ENCODE peak calls at places on chromosomes 2 and 18, in eight cellular contexts. One of them, this sample, is unnamed.

GRCh38 chr2:231360401-231360800 is 35.1 kb upstream of the B3GNT7 start:
- DNase-seq in endothelial cell: no peak
- DNase-seq in nephron progenitor cell: no peak
- DNase-seq in astrocyte of the spinal cord: no peak
- DNase-seq in body of pancreas: no peak
- DNase-seq in heart left ventricle: no peak
- DNase-seq in endodermal cell: peak
- DNase-seq in HFFc6: no peak
- DNase-seq in this sample: no peak

GRCh38 chr2:105387225-105387624 is 11.6 kb downstream of the FHL2 start:
- DNase-seq in endodermal cell: no peak
- DNase-seq in heart left ventricle: no peak
- DNase-seq in HFFc6: no peak
- DNase-seq in endothelial cell: no peak
- DNase-seq in nephron progenitor cell: no peak
- DNase-seq in astrocyte of the spinal cord: no peak
- DNase-seq in body of pancreas: no peak
- DNase-seq in this sample: no peak

GRCh38 chr18:75293591-75293990 is 83.0 kb downstream of the TSHZ1 start:
- DNase-seq in heart left ventricle: no peak
- DNase-seq in nephron progenitor cell: no peak
- DNase-seq in body of pancreas: no peak
- DNase-seq in astrocyte of the spinal cord: peak
- DNase-seq in HFFc6: no peak
- DNase-seq in endodermal cell: no peak
- DNase-seq in endothelial cell: no peak
- DNase-seq in this sample: no peak

GRCh38 chr2:168501456-168502065 is 45.5 kb downstream of the CERS6 start:
- DNase-seq in astrocyte of the spinal cord: no peak
- DNase-seq in HFFc6: no peak
- DNase-seq in endodermal cell: no peak
- DNase-seq in endothelial cell: no peak
- DNase-seq in nephron progenitor cell: no peak
- DNase-seq in heart left ventricle: no peak
- DNase-seq in body of pancreas: no peak
- DNase-seq in this sample: no peak

GRCh38 chr18:57353940-57354461 is 1.6 kb downstream of the ST8SIA3 start:
- DNase-seq in body of pancreas: peak
- DNase-seq in heart left ventricle: no peak
- DNase-seq in HFFc6: no peak
- DNase-seq in nephron progenitor cell: peak
- DNase-seq in astrocyte of the spinal cord: peak
- DNase-seq in endodermal cell: peak
- DNase-seq in endothelial cell: peak
- DNase-seq in this sample: peak

GRCh38 chr2:134460583-134460998 is 206.7 kb downstream of the MGAT5 start:
- DNase-seq in body of pancreas: peak
- DNase-seq in HFFc6: peak
- DNase-seq in nephron progenitor cell: peak
- DNase-seq in endothelial cell: peak
- DNase-seq in heart left ventricle: peak
- DNase-seq in astrocyte of the spinal cord: peak
- DNase-seq in endodermal cell: peak
- DNase-seq in this sample: no peak

GRCh38 chr2:38184964-38185603 is 109.1 kb upstream of the CYP1B1 start:
- DNase-seq in astrocyte of the spinal cord: peak
- DNase-seq in HFFc6: no peak
- DNase-seq in nephron progenitor cell: no peak
- DNase-seq in heart left ventricle: no peak
- DNase-seq in endothelial cell: no peak
- DNase-seq in body of pancreas: no peak
- DNase-seq in endodermal cell: no peak
- DNase-seq in this sample: no peak

GRCh38 chr2:51846018-51846417 is 814.1 kb upstream of the NRXN1 start:
- DNase-seq in heart left ventricle: no peak
- DNase-seq in endodermal cell: no peak
- DNase-seq in endothelial cell: no peak
- DNase-seq in body of pancreas: no peak
- DNase-seq in nephron progenitor cell: no peak
- DNase-seq in astrocyte of the spinal cord: no peak
- DNase-seq in HFFc6: no peak
- DNase-seq in this sample: no peak

GRCh38 chr2:199458806-199459285 is 1.1 kb upstream of the SATB2 start:
- DNase-seq in nephron progenitor cell: peak
- DNase-seq in HFFc6: no peak
- DNase-seq in endothelial cell: no peak
- DNase-seq in heart left ventricle: peak
- DNase-seq in endodermal cell: no peak
- DNase-seq in astrocyte of the spinal cord: peak
- DNase-seq in body of pancreas: no peak
- DNase-seq in this sample: peak

GRCh38 chr2:238999290-238999741 is 151.4 kb downstream of the TWIST2 start:
- DNase-seq in heart left ventricle: no peak
- DNase-seq in astrocyte of the spinal cord: no peak
- DNase-seq in nephron progenitor cell: peak
- DNase-seq in body of pancreas: peak
- DNase-seq in endothelial cell: no peak
- DNase-seq in HFFc6: no peak
- DNase-seq in endodermal cell: peak
- DNase-seq in this sample: peak

GRCh38 chr2:228180126-228181097 is 1.1 kb downstream of the SPHKAP start:
- DNase-seq in endodermal cell: peak
- DNase-seq in nephron progenitor cell: peak
- DNase-seq in body of pancreas: no peak
- DNase-seq in heart left ventricle: peak
- DNase-seq in HFFc6: peak
- DNase-seq in endothelial cell: peak
- DNase-seq in astrocyte of the spinal cord: no peak
- DNase-seq in this sample: no peak

GRCh38 chr2:239676716-239677454 is 276.1 kb upstream of the HDAC4 start:
- DNase-seq in endodermal cell: peak
- DNase-seq in HFFc6: no peak
- DNase-seq in body of pancreas: no peak
- DNase-seq in nephron progenitor cell: peak
- DNase-seq in astrocyte of the spinal cord: no peak
- DNase-seq in heart left ventricle: peak
- DNase-seq in endothelial cell: no peak
- DNase-seq in this sample: peak

GRCh38 chr2:205568620-205569019 is 113.7 kb upstream of the NRP2 start:
- DNase-seq in HFFc6: no peak
- DNase-seq in endodermal cell: no peak
- DNase-seq in astrocyte of the spinal cord: no peak
- DNase-seq in body of pancreas: no peak
- DNase-seq in heart left ventricle: no peak
- DNase-seq in nephron progenitor cell: no peak
- DNase-seq in endothelial cell: no peak
- DNase-seq in this sample: no peak

GRCh38 chr2:197615033-197615652 is 60.2 kb downstream of the RFTN2 start:
- DNase-seq in endothelial cell: no peak
- DNase-seq in nephron progenitor cell: no peak
- DNase-seq in endodermal cell: no peak
- DNase-seq in astrocyte of the spinal cord: no peak
- DNase-seq in HFFc6: no peak
- DNase-seq in heart left ventricle: no peak
- DNase-seq in body of pancreas: no peak
- DNase-seq in this sample: no peak
- TF ChIP-seq CTCF in endothelial cell: no peak
- TF ChIP-seq CTCF in nephron progenitor cell: no peak
- TF ChIP-seq CTCF in endodermal cell: peak
- TF ChIP-seq CTCF in astrocyte of the spinal cord: no peak
- TF ChIP-seq CTCF in HFFc6: no peak
- TF ChIP-seq CTCF in heart left ventricle: no peak
- TF ChIP-seq CTCF in body of pancreas: no peak
- TF ChIP-seq CTCF in this sample: no peak

DNA sequence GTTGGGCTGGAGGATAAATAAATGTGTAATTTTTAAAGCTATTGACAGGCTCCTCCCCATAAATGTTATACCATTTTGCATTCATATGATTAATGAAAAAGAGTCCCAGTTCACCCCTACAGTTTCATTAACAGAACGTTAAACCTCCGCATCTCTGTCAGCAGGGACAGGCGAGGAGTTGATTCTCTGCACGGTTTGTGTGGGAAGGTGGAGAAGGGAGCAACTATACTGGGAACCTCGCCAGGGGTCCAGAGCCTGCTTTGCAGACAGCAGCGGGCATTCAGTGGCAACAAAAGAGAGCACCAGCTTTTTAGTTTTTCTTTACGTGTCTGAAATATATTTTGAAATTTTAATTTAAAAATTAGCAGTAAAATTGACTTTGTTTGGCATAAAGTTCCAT is 101.4 kb downstream of the FARSB start:
- DNase-seq in endodermal cell: no peak
- DNase-seq in endothelial cell: no peak
- DNase-seq in astrocyte of the spinal cord: no peak
- DNase-seq in heart left ventricle: no peak
- DNase-seq in HFFc6: no peak
- DNase-seq in body of pancreas: no peak
- DNase-seq in nephron progenitor cell: no peak
- DNase-seq in this sample: no peak
- TF ChIP-seq CTCF in endodermal cell: no peak
- TF ChIP-seq CTCF in endothelial cell: no peak
- TF ChIP-seq CTCF in astrocyte of the spinal cord: no peak
- TF ChIP-seq CTCF in heart left ventricle: no peak
- TF ChIP-seq CTCF in HFFc6: no peak
- TF ChIP-seq CTCF in body of pancreas: no peak
- TF ChIP-seq CTCF in nephron progenitor cell: no peak
- TF ChIP-seq CTCF in this sample: no peak

GRCh38 chr2:149099298-149099697 is 60.8 kb downstream of the LYPD6B start:
- DNase-seq in heart left ventricle: no peak
- DNase-seq in astrocyte of the spinal cord: no peak
- DNase-seq in body of pancreas: no peak
- DNase-seq in endodermal cell: no peak
- DNase-seq in HFFc6: no peak
- DNase-seq in nephron progenitor cell: no peak
- DNase-seq in endothelial cell: no peak
- DNase-seq in this sample: no peak
- TF ChIP-seq CTCF in heart left ventricle: no peak
- TF ChIP-seq CTCF in astrocyte of the spinal cord: no peak
- TF ChIP-seq CTCF in body of pancreas: no peak
- TF ChIP-seq CTCF in endodermal cell: peak
- TF ChIP-seq CTCF in HFFc6: peak
- TF ChIP-seq CTCF in nephron progenitor cell: no peak
- TF ChIP-seq CTCF in endothelial cell: no peak
- TF ChIP-seq CTCF in this sample: no peak

DNA sequence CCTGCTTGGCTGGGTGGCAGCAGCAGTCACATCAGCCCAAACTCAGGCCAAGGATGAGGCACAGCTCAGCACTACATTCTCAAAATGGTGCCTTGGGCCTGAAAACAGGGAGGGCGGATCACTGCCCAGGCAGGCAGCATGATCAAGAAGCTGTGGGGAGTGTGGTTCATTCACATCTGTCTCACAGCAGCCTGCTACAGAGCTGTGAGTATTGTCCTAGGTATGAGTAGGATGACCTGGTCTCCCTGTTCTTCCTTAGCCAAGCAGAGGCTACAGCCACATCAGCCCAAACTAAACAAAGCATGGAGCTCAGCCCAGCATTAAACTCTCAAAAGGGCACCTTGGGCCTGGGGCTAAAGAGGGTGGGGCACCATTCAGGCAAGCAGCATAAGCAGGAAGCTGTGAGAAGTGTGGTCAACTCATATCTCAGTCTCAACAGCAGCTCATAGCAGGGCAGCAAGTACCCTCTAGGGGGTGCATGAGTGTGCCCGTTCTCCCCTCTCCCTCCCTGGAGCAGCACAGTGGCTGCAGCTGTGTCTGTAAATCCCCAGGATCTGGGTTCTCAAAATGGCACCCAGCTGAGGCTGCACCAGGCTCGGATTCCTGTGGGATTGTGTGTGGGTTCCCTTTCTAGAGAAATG is 139.6 kb downstream of the TRABD2A start:
- DNase-seq in endodermal cell: peak
- DNase-seq in body of pancreas: peak
- DNase-seq in endothelial cell: no peak
- DNase-seq in HFFc6: peak
- DNase-seq in astrocyte of the spinal cord: peak
- DNase-seq in heart left ventricle: no peak
- DNase-seq in nephron progenitor cell: no peak
- DNase-seq in this sample: no peak
- TF ChIP-seq CTCF in endodermal cell: peak
- TF ChIP-seq CTCF in body of pancreas: no peak
- TF ChIP-seq CTCF in endothelial cell: no peak
- TF ChIP-seq CTCF in HFFc6: peak
- TF ChIP-seq CTCF in astrocyte of the spinal cord: peak
- TF ChIP-seq CTCF in heart left ventricle: peak
- TF ChIP-seq CTCF in nephron progenitor cell: no peak
- TF ChIP-seq CTCF in this sample: peak

GRCh38 chr2:119157850-119158511 is 570 bp downstream of the C1QL2 start:
- DNase-seq in endothelial cell: no peak
- DNase-seq in body of pancreas: no peak
- DNase-seq in heart left ventricle: no peak
- DNase-seq in astrocyte of the spinal cord: no peak
- DNase-seq in nephron progenitor cell: no peak
- DNase-seq in HFFc6: no peak
- DNase-seq in endodermal cell: peak
- DNase-seq in this sample: no peak

GRCh38 chr2:119156105-119156890 is 2.3 kb downstream of the C1QL2 start:
- DNase-seq in astrocyte of the spinal cord: no peak
- DNase-seq in endodermal cell: peak
- DNase-seq in heart left ventricle: no peak
- DNase-seq in HFFc6: no peak
- DNase-seq in body of pancreas: no peak
- DNase-seq in nephron progenitor cell: no peak
- DNase-seq in endothelial cell: peak
- DNase-seq in this sample: no peak

GRCh38 chr2:119156891-119157773 is 1.4 kb downstream of the C1QL2 start:
- DNase-seq in body of pancreas: no peak
- DNase-seq in astrocyte of the spinal cord: no peak
- DNase-seq in endothelial cell: peak
- DNase-seq in nephron progenitor cell: no peak
- DNase-seq in heart left ventricle: no peak
- DNase-seq in endodermal cell: peak
- DNase-seq in HFFc6: no peak
- DNase-seq in this sample: no peak

GRCh38 chr2:119160361-119160965 is 1.9 kb upstream of the C1QL2 start:
- DNase-seq in astrocyte of the spinal cord: no peak
- DNase-seq in nephron progenitor cell: no peak
- DNase-seq in HFFc6: no peak
- DNase-seq in body of pancreas: no peak
- DNase-seq in endothelial cell: no peak
- DNase-seq in heart left ventricle: no peak
- DNase-seq in endodermal cell: no peak
- DNase-seq in this sample: no peak

DNA sequence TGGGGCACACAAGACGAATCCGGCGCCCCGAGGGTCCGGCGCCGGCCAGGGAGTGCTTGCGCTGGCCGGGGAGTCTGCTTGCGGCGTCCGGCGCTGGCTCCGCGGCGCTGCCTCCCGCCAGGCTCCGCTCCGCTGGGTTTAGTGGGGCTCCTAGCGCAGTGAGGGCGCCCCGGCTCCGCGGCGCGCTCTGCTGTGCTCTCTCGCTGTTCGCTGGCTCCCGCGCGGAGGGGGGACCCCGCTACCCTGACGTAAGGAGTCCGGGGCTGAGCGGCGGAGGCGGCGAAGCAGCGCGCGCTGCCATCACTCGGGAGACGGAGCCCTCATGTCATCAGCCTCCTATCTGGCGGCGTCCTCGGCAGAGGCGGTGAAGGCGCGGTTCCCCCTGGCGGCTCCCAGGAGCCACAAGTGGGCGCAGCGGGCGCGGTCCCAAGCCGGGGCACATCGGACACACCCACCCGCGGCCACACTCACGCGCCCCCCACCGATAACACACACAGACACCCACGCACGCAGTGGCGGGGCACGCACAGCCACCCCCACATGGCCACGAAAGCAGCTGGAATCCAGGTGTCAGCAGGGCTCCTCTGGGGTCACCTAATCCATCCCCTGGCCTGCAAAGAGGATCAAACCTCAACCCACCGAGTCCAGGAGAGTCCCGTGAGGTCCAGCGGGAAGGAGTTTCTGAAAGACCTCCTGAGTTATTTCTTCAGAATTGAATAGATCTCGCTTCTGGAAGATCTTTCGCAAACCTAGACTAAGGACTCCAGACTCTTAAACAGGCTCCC is at the start of gene C1QL2:
- DNase-seq in astrocyte of the spinal cord: no peak
- DNase-seq in endothelial cell: peak
- DNase-seq in heart left ventricle: no peak
- DNase-seq in nephron progenitor cell: peak
- DNase-seq in HFFc6: no peak
- DNase-seq in body of pancreas: no peak
- DNase-seq in endodermal cell: peak
- DNase-seq in this sample: no peak
- TF ChIP-seq CTCF in astrocyte of the spinal cord: no peak
- TF ChIP-seq CTCF in endothelial cell: no peak
- TF ChIP-seq CTCF in heart left ventricle: no peak
- TF ChIP-seq CTCF in nephron progenitor cell: no peak
- TF ChIP-seq CTCF in HFFc6: no peak
- TF ChIP-seq CTCF in body of pancreas: no peak
- TF ChIP-seq CTCF in endodermal cell: peak
- TF ChIP-seq CTCF in this sample: no peak